ENCODE peak calls at places on chromosome 15, in four cellular contexts. T is HepG2, U is stomach, F is suprapubic skin. Z is an unnamed sample.

GRCh38 chr15:81235781-81236507 is 39.3 kb downstream of the IL16 start:
- DNase-seq in T (no peak), U (no peak), F (no peak), Z (no peak)

GRCh38 chr15:66862111-66862815 is 160.2 kb downstream of the SMAD6 start:
- DNase-seq in U (no peak), T (no peak), F (no peak), Z (peak)

GRCh38 chr15:75235051-75235673 is 23.0 kb upstream of the GOLGA6C start:
- DNase-seq in U (no peak), T (no peak), F (peak), Z (no peak)

GRCh38 chr15:74383695-74384565 is 16.5 kb upstream of the CYP11A1 start:
- DNase-seq in T (no peak), U (peak), F (no peak), Z (no peak)

GRCh38 chr15:67142142-67143092 is 77.0 kb downstream of the SMAD3 start:
- DNase-seq in F (no peak), U (no peak), T (no peak), Z (no peak)

GRCh38 chr15:29819979-29820801 is 2.1 kb downstream of the TJP1 start:
- DNase-seq in F (no peak), U (no peak), T (no peak), Z (no peak)

GRCh38 chr15:42986693-42987342 is 66.2 kb upstream of the TTBK2 start:
- DNase-seq in U (no peak), T (no peak), F (no peak), Z (no peak)

GRCh38 chr15:52252781-52253180 is 42.8 kb downstream of the MYO5C start:
- DNase-seq in F (no peak), U (no peak), T (peak), Z (no peak)

GRCh38 chr15:60932051-60932915 is 296.8 kb downstream of the RORA start:
- DNase-seq in U (peak), F (peak), T (no peak), Z (no peak)

GRCh38 chr15:63994073-63994600 is 52.1 kb downstream of the DAPK2 start:
- DNase-seq in U (no peak), T (no peak), F (no peak), Z (no peak)

GRCh38 chr15:60907233-60907947 is 321.7 kb downstream of the RORA start:
- DNase-seq in T (no peak), U (no peak), F (no peak), Z (no peak)

GRCh38 chr15:27701956-27702355 is 397.2 kb downstream of the OCA2 start:
- DNase-seq in F (no peak), T (no peak), U (no peak), Z (no peak)

GRCh38 chr15:100113351-100114075 is 228.3 kb downstream of the ADAMTS17 start:
- DNase-seq in T (no peak), F (no peak), U (no peak), Z (no peak)

GRCh38 chr15:77798151-77798550 is 165.4 kb upstream of the LINGO1 start:
- DNase-seq in T (no peak), F (no peak), U (peak), Z (no peak)

GRCh38 chr15:81419304-81419943 is 45.4 kb upstream of the TMC3 start:
- DNase-seq in T (no peak), F (no peak), U (no peak), Z (no peak)

GRCh38 chr15:76006136-76006778 is 6.0 kb downstream of the NRG4 start:
- DNase-seq in F (no peak), T (peak), U (no peak), Z (no peak)

GRCh38 chr15:60713096-60714084 is 234.4 kb upstream of the ICE2 start:
- DNase-seq in U (no peak), T (no peak), F (no peak), Z (no peak)

GRCh38 chr15:73969151-73969759 is 22.8 kb downstream of the STOML1 start:
- DNase-seq in U (no peak), F (no peak), T (no peak), Z (no peak)

GRCh38 chr15:80838012-80838411 is 58.8 kb downstream of the CEMIP start:
- DNase-seq in F (no peak), T (no peak), U (no peak), Z (no peak)

DNA sequence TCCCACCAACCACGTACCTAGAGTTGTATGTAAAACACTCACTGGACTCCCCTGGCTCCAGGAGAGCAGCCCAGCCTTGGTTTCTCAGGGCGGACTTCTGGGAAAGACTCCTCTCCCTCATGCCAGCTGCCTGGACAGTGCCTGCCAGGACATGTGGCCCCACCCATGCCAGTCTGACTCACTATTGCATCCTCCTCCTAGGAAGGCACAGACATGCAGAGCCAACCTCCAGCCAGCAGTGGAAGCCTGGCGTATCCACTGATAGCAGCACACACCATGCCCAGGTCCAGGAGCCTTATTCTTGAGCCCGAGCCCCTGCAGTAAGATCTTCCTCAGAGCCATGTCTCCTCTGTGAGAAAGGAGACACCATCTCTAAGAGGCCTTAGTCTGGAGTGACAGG is 8.6 kb downstream of the PKM start:
- DNase-seq in F (no peak), T (no peak), U (no peak), Z (no peak)
- TF ChIP-seq POLR2A in F (no peak), T (no peak), U (no peak), Z (no peak)

GRCh38 chr15:59702351-59702750 is 13.2 kb upstream of the BNIP2 start:
- DNase-seq in T (no peak), F (no peak), U (no peak), Z (no peak)

GRCh38 chr15:59703979-59704796 is 15.1 kb upstream of the BNIP2 start:
- DNase-seq in F (no peak), T (no peak), U (no peak), Z (no peak)

GRCh38 chr15:59701880-59702279 is 12.8 kb upstream of the BNIP2 start:
- DNase-seq in U (no peak), T (no peak), F (no peak), Z (no peak)

GRCh38 chr15:59713177-59713576 is 24.1 kb upstream of the BNIP2 start:
- DNase-seq in U (no peak), F (no peak), T (no peak), Z (no peak)

DNA sequence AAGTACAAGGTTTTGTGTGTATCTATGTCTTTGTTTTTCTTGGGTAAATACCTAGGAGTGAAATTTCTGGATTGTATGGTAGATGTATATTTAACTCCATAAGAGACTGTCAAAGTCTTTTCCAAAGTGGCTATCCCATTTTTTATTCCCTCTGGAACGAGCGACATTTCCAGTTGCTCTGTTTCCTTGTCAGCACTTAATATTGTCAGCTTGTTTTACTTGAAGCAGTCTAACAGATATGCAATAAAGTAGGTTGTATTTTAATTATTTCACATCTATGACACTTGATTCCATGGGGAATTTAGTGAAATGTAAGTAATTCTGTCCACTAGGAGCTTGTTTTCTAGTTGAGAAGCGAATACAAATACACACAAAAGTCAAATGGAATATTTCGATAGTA is 18.5 kb upstream of the BNIP2 start:
- DNase-seq in T (no peak), U (no peak), F (no peak), Z (no peak)
- TF ChIP-seq POLR2AphosphoS5 in T (no peak), U (no peak), F (no peak), Z (no peak)

GRCh38 chr15:40756938-40757337 is 1.9 kb upstream of the RMDN3 start:
- DNase-seq in U (no peak), T (no peak), F (no peak), Z (peak)

GRCh38 chr15:40755821-40756220 is 767 bp upstream of the RMDN3 start:
- DNase-seq in T (no peak), F (no peak), U (no peak), Z (peak)

GRCh38 chr15:40751745-40752144 is 3.3 kb downstream of the RMDN3 start:
- DNase-seq in U (no peak), T (no peak), F (no peak), Z (no peak)

GRCh38 chr15:40754574-40754882 is 526 bp downstream of the RMDN3 start:
- DNase-seq in T (no peak), F (peak), U (peak), Z (no peak)

DNA sequence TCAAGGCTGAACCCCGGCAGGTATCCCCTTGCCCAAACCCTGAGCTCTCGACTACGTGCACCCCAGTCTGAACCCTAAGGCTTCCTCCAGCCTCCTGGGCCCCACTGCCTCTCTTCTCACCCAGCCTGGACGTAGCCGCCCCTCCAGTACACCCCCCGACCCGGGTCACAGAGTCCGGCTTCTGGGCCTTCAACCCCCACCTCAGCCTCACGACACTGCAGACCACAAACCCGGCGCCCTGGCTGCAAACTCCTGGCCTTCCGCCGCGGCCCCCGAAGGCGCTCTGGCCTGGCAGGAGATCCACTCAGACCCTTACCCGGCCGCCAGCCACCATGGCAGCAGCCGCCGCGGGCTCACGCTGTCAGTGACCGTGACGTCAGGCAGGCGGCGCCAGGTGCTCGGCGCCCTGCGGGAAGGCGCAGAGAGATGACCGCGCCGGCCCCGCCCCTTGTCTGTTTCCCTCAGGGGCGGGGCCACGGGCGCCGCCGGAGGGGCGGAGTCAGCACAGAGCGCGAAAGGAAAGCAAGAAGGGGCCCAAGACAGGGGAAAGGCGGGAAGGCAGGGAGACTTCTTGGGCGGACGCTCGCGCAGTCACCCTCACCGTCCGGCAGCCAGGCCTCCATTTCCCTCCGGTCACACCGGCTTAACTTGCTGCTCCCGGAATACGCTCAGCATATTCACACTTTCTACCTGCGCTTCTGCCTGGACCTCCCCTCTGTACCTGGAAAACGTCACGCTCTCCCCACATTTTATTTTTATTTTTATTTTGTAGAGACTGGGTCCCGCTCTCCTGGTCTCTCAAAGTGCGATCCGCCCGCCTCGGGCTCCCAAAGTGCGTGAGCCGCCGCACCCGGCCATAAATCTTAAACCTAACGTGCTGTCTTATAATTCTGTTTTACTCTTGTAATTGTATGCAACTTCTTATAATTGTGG is at the start of gene RMDN3:
- DNase-seq in U (peak), F (peak), T (peak), Z (peak)
- TF ChIP-seq POLR2A in U (peak), F (no peak), T (peak), Z (no peak)

DNA sequence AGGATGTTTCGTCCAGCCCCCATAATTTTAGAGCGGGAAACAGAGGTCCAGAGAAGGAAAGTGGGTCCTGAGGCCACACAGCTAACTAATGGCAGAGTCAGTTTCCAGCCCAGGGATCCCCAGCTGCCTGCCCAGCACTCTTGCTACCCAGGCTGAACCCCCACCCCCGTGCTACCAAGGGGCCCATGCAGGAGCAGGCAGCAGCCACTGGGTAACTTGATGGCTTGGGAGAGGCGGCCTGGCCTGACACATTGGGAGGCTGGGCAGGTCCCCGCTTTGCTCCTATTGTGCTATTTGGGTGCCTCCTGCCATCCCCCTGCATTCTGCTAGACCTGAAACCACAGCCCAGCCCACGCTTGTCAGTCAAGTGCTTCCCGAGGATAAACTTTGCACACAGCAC is 6.8 kb downstream of the PAK6 start:
- DNase-seq in F (peak), T (no peak), U (no peak), Z (no peak)
- TF ChIP-seq POLR2AphosphoS5 in F (no peak), T (no peak), U (no peak), Z (no peak)

GRCh38 chr15:62165029-62165792 is at the start of gene C2CD4B:
- DNase-seq in F (peak), U (peak), T (no peak), Z (no peak)
- TF ChIP-seq POLR2A in F (no peak), U (peak), T (no peak), Z (no peak)

DNA sequence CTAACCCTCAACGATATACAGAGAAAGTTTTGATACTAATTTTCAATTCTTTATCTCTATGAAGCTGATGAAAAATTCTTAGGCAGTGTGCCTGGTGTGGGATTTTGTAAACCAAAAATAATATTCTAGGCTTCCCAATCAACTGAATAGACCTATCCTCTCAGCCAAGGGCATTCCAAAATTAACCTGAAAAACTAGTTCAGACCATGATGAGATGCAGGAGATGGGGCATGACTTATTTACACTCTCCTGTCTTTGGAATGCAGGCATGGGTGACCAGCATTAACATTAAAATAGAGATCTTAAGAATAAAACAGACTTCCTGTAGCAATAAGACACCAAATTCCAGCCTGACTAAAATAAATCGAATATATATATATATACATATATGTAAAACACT is 7.8 kb upstream of the LPCAT4 start:
- DNase-seq in T (no peak), U (no peak), F (no peak), Z (no peak)
- TF ChIP-seq POLR2AphosphoS5 in T (no peak), U (no peak), F (no peak), Z (no peak)